ENCODE peak calls at places on chromosomes 4 and X, in five cellular contexts. O is IMR-90, A is heart right ventricle, L is stomach, J is Panc1. R is an unnamed sample. For H3K4me1, the result is how much of the 10 kb centered on the place peaks cover.

GRCh38 chr4:148445071-148445902 is 3.1 kb upstream of the NR3C2 start:
- DNase-seq in O (no peak), A (peak), L (peak), J (no peak), R (peak)

GRCh38 chr4:103375278-103375677 is 177.1 kb upstream of the CENPE start:
- DNase-seq in O (peak), A (no peak), L (no peak), J (no peak), R (no peak)

GRCh38 chr4:96186593-96186992 is 346.7 kb downstream of the PDHA2 start:
- DNase-seq in O (no peak), A (no peak), L (no peak), J (no peak), R (no peak)

GRCh38 chr4:133565379-133565778 is 416.3 kb downstream of the PCDH10 start:
- DNase-seq in O (peak), A (no peak), L (no peak), J (no peak), R (no peak)

GRCh38 chr4:134089885-134090284 is 111.7 kb downstream of the PABPC4L start:
- DNase-seq in O (no peak), A (no peak), L (no peak), J (no peak), R (no peak)

GRCh38 chr4:174318829-174319764 is 35.4 kb downstream of the CEP44 start:
- DNase-seq in O (peak), A (no peak), L (no peak), J (peak), R (peak)

GRCh38 chr4:176856421-176856820 is 63.7 kb upstream of the VEGFC start:
- DNase-seq in O (no peak), A (no peak), L (no peak), J (no peak), R (no peak)

GRCh38 chrX:11965436-11965835 is 172.8 kb upstream of the FRMPD4 start:
- DNase-seq in O (no peak), A (no peak), L (no peak), J (no peak), R (no peak)

GRCh38 chrX:13825178-13825762 is 8.4 kb upstream of the GPM6B start:
- DNase-seq in O (no peak), A (no peak), L (no peak), J (no peak), R (no peak)

GRCh38 chrX:150213481-150214030 is 149.6 kb upstream of the MAMLD1 start:
- DNase-seq in O (no peak), A (no peak), L (no peak), J (no peak), R (no peak)

GRCh38 chr4:40238700-40239548 is 42.1 kb downstream of the RHOH start:
- DNase-seq in O (no peak), A (no peak), L (no peak), J (no peak), R (peak)

GRCh38 chrX:265502-265901 is 15.7 kb upstream of the PLCXD1 start:
- DNase-seq in O (no peak), A (no peak), L (peak), J (no peak), R (no peak)

GRCh38 chr4:146439999-146440398 is 81.7 kb downstream of the SLC10A7 start:
- DNase-seq in O (no peak), A (no peak), L (no peak), J (no peak), R (no peak)

GRCh38 chrX:115968436-115969252 is 201.9 kb upstream of the AGTR2 start:
- DNase-seq in O (no peak), A (peak), L (no peak), J (no peak), R (no peak)

GRCh38 chr4:37781134-37781455 is 45.4 kb upstream of the PGM2 start:
- DNase-seq in O (no peak), A (no peak), L (no peak), J (no peak), R (no peak)

GRCh38 chr4:129240816-129241215 is 144.9 kb downstream of the C4orf33 start:
- DNase-seq in O (no peak), A (no peak), L (no peak), J (no peak), R (no peak)

GRCh38 chr4:110344165-110344564 is 131.8 kb upstream of the ENPEP start:
- DNase-seq in O (no peak), A (no peak), L (no peak), J (no peak), R (no peak)

GRCh38 chr4:67327245-67327860 is 217.9 kb downstream of the CENPC start:
- DNase-seq in O (peak), A (no peak), L (peak), J (peak), R (peak)

GRCh38 chr4:94995684-94996394 is 238.1 kb downstream of the BMPR1B start:
- DNase-seq in O (peak), A (no peak), L (no peak), J (no peak), R (no peak)

GRCh38 chr4:89829470-89830138 is 7.4 kb downstream of the SNCA start:
- DNase-seq in O (no peak), A (no peak), L (no peak), J (no peak), R (peak)

GRCh38 chr4:4339504-4340085 is 47.3 kb upstream of the NSG1 start:
- DNase-seq in O (peak), A (no peak), L (no peak), J (no peak), R (no peak)

GRCh38 chr4:44279469-44279868 is 169.1 kb downstream of the KCTD8 start:
- DNase-seq in O (no peak), A (no peak), L (no peak), J (no peak), R (no peak)

GRCh38 chr4:79857811-79858210 is 215.2 kb downstream of the ANTXR2 start:
- DNase-seq in O (no peak), A (no peak), L (no peak), J (no peak), R (no peak)

GRCh38 chr4:101853691-101854090 is 63.2 kb downstream of the BANK1 start:
- DNase-seq in O (no peak), A (no peak), L (no peak), J (no peak), R (no peak)

GRCh38 chr4:73990988-73991883 is 3.2 kb upstream of the PPBP start:
- DNase-seq in O (no peak), A (no peak), L (no peak), J (no peak), R (no peak)

GRCh38 chr4:139857021-139857420 is 191.4 kb downstream of the MGST2 start:
- DNase-seq in O (peak), A (no peak), L (no peak), J (no peak), R (no peak)
- H3K4me1 ChIP-seq in O (under half), A (under half), L (under half), J (under half), R (under half)

DNA sequence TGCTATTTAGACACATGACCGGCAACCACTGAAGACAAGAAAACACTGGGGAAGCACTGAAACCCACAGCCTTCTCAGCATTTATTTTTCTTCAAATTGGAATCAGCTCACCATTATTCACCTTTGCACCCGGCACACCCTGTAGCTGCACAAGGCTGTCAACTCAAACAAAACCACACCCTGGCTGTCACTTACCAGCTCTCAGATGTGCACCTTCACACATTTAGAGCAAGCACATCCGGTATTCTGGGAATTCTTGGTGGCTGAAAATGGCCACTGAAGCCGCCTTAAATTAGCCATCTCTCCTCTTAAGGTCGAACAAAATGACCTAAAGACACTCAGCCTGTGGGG is 5.9 kb downstream of the ZFYVE28 start:
- DNase-seq in O (no peak), A (no peak), L (peak), J (no peak), R (peak)
- H3K4me3 ChIP-seq in O (peak), A (no peak), L (peak), J (peak), R (peak)

GRCh38 chr4:7829687-7830580 is 109.7 kb downstream of the AFAP1 start:
- DNase-seq in O (no peak), A (no peak), L (no peak), J (no peak), R (no peak)

GRCh38 chr4:7830747-7831146 is 108.9 kb downstream of the AFAP1 start:
- DNase-seq in O (no peak), A (no peak), L (no peak), J (no peak), R (no peak)

GRCh38 chr4:7831858-7832257 is 107.8 kb downstream of the AFAP1 start:
- DNase-seq in O (no peak), A (no peak), L (no peak), J (no peak), R (no peak)

GRCh38 chr4:7831330-7831729 is 108.3 kb downstream of the AFAP1 start:
- DNase-seq in O (peak), A (no peak), L (no peak), J (no peak), R (peak)

DNA sequence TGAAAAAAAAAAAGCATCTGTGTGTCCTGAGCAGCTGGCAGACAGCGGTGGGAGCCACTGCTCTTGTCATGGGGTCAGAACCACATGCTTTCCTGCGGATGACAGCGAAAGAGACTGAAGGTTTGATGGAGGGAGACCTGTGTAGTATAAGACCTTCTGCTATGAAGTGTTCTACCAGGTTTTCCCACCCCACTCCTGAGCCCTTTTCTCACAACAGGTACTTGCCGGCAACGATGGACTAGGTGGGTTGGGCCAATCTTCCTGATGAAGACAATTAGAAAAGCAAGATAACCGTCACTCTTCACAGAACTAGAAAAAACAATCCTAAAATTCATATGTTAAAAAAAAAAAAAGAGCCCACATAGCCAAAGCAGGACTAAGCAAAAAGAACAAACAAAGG is 107.3 kb downstream of the AFAP1 start:
- DNase-seq in O (no peak), A (no peak), L (no peak), J (no peak), R (no peak)
- H3K27ac ChIP-seq in O (peak), A (peak), L (no peak), J (no peak), R (no peak)

DNA sequence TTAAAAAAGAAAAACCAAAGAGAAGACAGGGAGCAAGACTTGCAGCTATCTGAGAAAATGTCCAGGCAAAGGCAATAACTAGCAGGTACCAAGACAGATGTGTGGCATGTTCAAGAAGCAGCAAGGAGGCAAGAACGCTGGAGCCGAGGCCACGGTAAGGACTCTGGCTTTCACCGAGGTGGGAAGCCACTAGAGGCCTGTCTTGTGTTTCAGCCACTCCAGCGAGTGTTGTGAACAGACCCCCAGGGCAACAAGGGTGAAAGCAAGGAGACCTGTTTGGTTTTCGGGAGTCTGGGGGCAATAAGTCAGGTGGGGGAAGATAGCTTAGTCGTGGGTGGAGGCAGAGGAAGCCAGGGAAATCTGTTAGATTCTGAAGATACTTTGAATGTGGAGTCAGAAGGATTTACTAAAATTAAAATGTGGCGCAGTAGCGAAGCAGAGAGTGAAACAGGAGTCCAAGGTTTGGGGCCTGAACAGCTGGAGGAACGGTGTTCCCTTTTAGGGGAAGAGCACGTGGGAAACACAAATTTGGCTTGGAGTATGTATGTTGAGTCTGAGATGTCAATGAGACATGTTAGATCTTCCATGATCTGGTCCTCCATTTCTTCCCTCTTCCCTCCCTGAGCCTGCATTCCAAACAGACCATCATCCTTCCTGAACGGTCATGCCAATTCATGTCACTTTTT is 3.1 kb downstream of the WDR1 start:
- DNase-seq in O (no peak), A (no peak), L (no peak), J (no peak), R (no peak)
- H3K4me1 ChIP-seq in O (under half), A (half or more), L (half or more), J (under half), R (half or more)

GRCh38 chrX:34656842-34657780 is at the start of gene TMEM47:
- DNase-seq in O (peak), A (peak), L (peak), J (no peak), R (no peak)
- H3K4me3 ChIP-seq in O (peak), A (peak), L (peak), J (peak), R (no peak)

GRCh38 chr4:105990933-105991332 is 95.7 kb downstream of the NPNT start:
- DNase-seq in O (peak), A (peak), L (peak), J (no peak), R (no peak)

GRCh38 chr4:105994841-105995240 is 99.6 kb downstream of the NPNT start:
- DNase-seq in O (no peak), A (no peak), L (no peak), J (no peak), R (no peak)

GRCh38 chr4:105994061-105994460 is 98.8 kb downstream of the NPNT start:
- DNase-seq in O (no peak), A (no peak), L (no peak), J (no peak), R (no peak)

GRCh38 chr4:105991726-105992125 is 96.5 kb downstream of the NPNT start:
- DNase-seq in O (no peak), A (no peak), L (no peak), J (no peak), R (no peak)

GRCh38 chr4:105992641-105993305 is 97.5 kb downstream of the NPNT start:
- DNase-seq in O (no peak), A (no peak), L (no peak), J (no peak), R (no peak)
- H3K27ac ChIP-seq in O (no peak), A (no peak), L (no peak), J (no peak), R (no peak)

GRCh38 chrX:129783176-129783776 is 3.5 kb downstream of the SASH3 start:
- DNase-seq in O (no peak), A (no peak), L (no peak), J (no peak), R (no peak)

GRCh38 chrX:129782015-129782495 is 2.3 kb downstream of the SASH3 start:
- DNase-seq in O (no peak), A (no peak), L (no peak), J (no peak), R (no peak)

GRCh38 chrX:129780441-129781105 is 824 bp downstream of the SASH3 start:
- DNase-seq in O (no peak), A (no peak), L (no peak), J (no peak), R (no peak)

GRCh38 chrX:129781134-129782014 is 1.6 kb downstream of the SASH3 start:
- DNase-seq in O (no peak), A (peak), L (peak), J (no peak), R (peak)

GRCh38 chrX:129782706-129783105 is 3.0 kb downstream of the SASH3 start:
- DNase-seq in O (no peak), A (no peak), L (no peak), J (no peak), R (no peak)
- H3K4me1 ChIP-seq in O (under half), A (under half), L (under half), J (under half), R (half or more)

GRCh38 chrX:9515464-9515863 is 50.6 kb downstream of the TBL1X start:
- DNase-seq in O (no peak), A (no peak), L (no peak), J (no peak), R (no peak)
- H3K4me3 ChIP-seq in O (no peak), A (no peak), L (no peak), J (no peak), R (peak)

DNA sequence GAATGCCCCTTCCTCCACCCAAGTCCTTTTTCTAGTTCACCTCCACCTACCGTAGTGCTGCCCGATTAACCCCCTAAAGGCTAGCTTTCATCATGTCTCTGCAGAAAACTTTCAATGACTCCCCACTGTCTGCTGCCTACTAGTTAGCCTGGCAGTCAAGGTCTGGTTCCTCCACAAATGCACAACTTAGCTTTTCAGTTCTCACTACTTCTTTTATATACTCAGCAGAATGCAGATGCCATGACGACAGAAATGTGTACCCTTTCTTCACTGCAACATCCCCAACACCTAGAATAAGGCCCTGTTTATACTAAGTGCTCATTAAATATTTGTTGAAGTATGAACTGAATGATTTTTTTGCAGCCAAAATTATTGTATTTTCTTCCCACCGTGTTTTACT is 30.9 kb upstream of the RASGEF1B start:
- DNase-seq in O (no peak), A (no peak), L (no peak), J (no peak), R (no peak)
- H3K27ac ChIP-seq in O (no peak), A (no peak), L (no peak), J (no peak), R (no peak)

GRCh38 chr4:30754021-30754420 is 33.9 kb downstream of the PCDH7 start:
- DNase-seq in O (peak), A (no peak), L (no peak), J (no peak), R (no peak)
- H3K4me1 ChIP-seq in O (under half), A (under half), L (under half), J (under half), R (under half)

R was measured in CD8-positive, alpha-beta memory T cell.